ENCODE peak calls at places on chromosomes 13 and 19, in four cellular contexts. X is upper lobe of right lung; O is stimulated activated CD8-positive, alpha-beta memory T cell treated with anti-CD3 and anti-CD28 coated beads, Interleukin-7, amount 100 ng/mL, for 1 hour; A is HFFc6. F is an unnamed sample.

GRCh38 chr19:51688665-51689571 is 4.2 kb upstream of the SPACA6 start:
- DNase-seq in X (peak), O (no peak), A (peak), F (peak)

GRCh38 chr13:94233401-94233800 is 246.1 kb downstream of the DCT start:
- DNase-seq in X (no peak), O (no peak), A (peak), F (peak)

GRCh38 chr19:12749938-12750521 is 1.6 kb upstream of the BEST2 start:
- DNase-seq in X (no peak), O (no peak), A (peak), F (no peak)

GRCh38 chr13:27257233-27257568 is 5.8 kb downstream of the RPL21 start:
- DNase-seq in X (no peak), O (no peak), A (no peak), F (peak)

GRCh38 chr13:44523176-44524017 is 52.7 kb downstream of the TSC22D1 start:
- DNase-seq in X (no peak), O (no peak), A (peak), F (no peak)

GRCh38 chr13:76778906-76779305 is 107.3 kb downstream of the KCTD12 start:
- DNase-seq in X (no peak), O (no peak), A (no peak), F (no peak)

GRCh38 chr19:41363753-41364545 is at the start of gene B9D2:
- DNase-seq in X (peak), O (peak), A (peak), F (peak)

GRCh38 chr19:15317392-15318011 is 14.8 kb downstream of the BRD4 start:
- DNase-seq in X (no peak), O (no peak), A (no peak), F (no peak)

GRCh38 chr13:70424428-70424827 is 316.2 kb upstream of the KLHL1 start:
- DNase-seq in X (no peak), O (no peak), A (no peak), F (no peak)

GRCh38 chr19:32407004-32407992 is 1.7 kb downstream of the DPY19L3 start:
- DNase-seq in X (peak), O (no peak), A (no peak), F (peak)

GRCh38 chr19:44050740-44051653 is 839 bp upstream of the ZNF223 start:
- DNase-seq in X (no peak), O (no peak), A (no peak), F (no peak)

GRCh38 chr19:584240-585001 is 5.3 kb upstream of the HCN2 start:
- DNase-seq in X (peak), O (no peak), A (no peak), F (peak)

F was measured in RKO.